ENCODE peak calls at places on chromosomes 5 and 9, in four cellular contexts. S is central memory CD8-positive, alpha-beta T cell; F is CD4-positive, CD25-positive, alpha-beta regulatory T cell; H is activated CD8-positive, alpha-beta T cell treated with anti-CD3 and anti-CD28 coated beads for 36 hours. J is an unnamed sample.

GRCh38 chr5:172274951-172275753 is 8.4 kb downstream of the UBTD2 start:
- DNase-seq in S (no peak), F (peak), H (peak), J (no peak)

GRCh38 chr5:52987711-52988329 is 1.3 kb upstream of the ITGA2 start:
- DNase-seq in S (no peak), F (no peak), H (no peak), J (no peak)

GRCh38 chr5:11619339-11620028 is 284.8 kb downstream of the CTNND2 start:
- DNase-seq in S (no peak), F (no peak), H (no peak), J (no peak)

GRCh38 chr5:82308416-82308815 is 30.3 kb upstream of the RPS23 start:
- DNase-seq in S (no peak), F (no peak), H (no peak), J (no peak)

GRCh38 chr5:8843766-8844165 is 702.1 kb downstream of the SEMA5A start:
- DNase-seq in S (no peak), F (no peak), H (no peak), J (no peak)

GRCh38 chr5:128201065-128201926 is 117.7 kb downstream of the SLC12A2 start:
- DNase-seq in S (peak), F (peak), H (peak), J (peak)

GRCh38 chr5:174454464-174454863 is 269.9 kb upstream of the MSX2 start:
- DNase-seq in S (no peak), F (no peak), H (peak), J (peak)

GRCh38 chr5:115583474-115583873 is 18.8 kb downstream of the TICAM2 start:
- DNase-seq in S (no peak), F (no peak), H (no peak), J (no peak)

GRCh38 chr5:164352695-164353094 is 847.3 kb downstream of the MAT2B start:
- DNase-seq in S (no peak), F (no peak), H (no peak), J (no peak)

GRCh38 chr9:97845130-97845529 is 7.9 kb upstream of the FOXE1 start:
- DNase-seq in S (no peak), F (no peak), H (no peak), J (no peak)

GRCh38 chr9:76761448-76761847 is 2.8 kb upstream of the PCA3 start:
- DNase-seq in S (no peak), F (no peak), H (no peak), J (no peak)

GRCh38 chr5:157345067-157345466 is 79.1 kb downstream of the CYFIP2 start:
- DNase-seq in S (no peak), F (no peak), H (no peak), J (no peak)

GRCh38 chr5:171450423-171451246 is 31.2 kb downstream of the FGF18 start:
- DNase-seq in S (no peak), F (no peak), H (peak), J (no peak)

GRCh38 chr5:157285310-157286035 is 19.6 kb downstream of the CYFIP2 start:
- DNase-seq in S (no peak), F (no peak), H (no peak), J (no peak)

GRCh38 chr5:40401965-40402364 is 277.8 kb upstream of the PTGER4 start:
- DNase-seq in S (no peak), F (no peak), H (peak), J (peak)

GRCh38 chr5:27275353-27275752 is 237.0 kb upstream of the CDH9 start:
- DNase-seq in S (no peak), F (no peak), H (no peak), J (no peak)

GRCh38 chr5:180541710-180542109 is 47.5 kb downstream of the CNOT6 start:
- DNase-seq in S (no peak), F (no peak), H (no peak), J (no peak)

GRCh38 chr5:122310886-122311285 is 1.2 kb upstream of the SNCAIP start:
- DNase-seq in S (no peak), F (no peak), H (no peak), J (no peak)

GRCh38 chr9:107465467-107466451 is 23.8 kb downstream of the KLF4 start:
- DNase-seq in S (no peak), F (no peak), H (peak), J (no peak)

GRCh38 chr5:137832416-137832815 is 35.2 kb upstream of the MYOT start:
- DNase-seq in S (no peak), F (no peak), H (no peak), J (no peak)

GRCh38 chr5:10866913-10867312 is 105.9 kb upstream of the DAP start:
- DNase-seq in S (no peak), F (no peak), H (no peak), J (no peak)

GRCh38 chr5:50580506-50580905 is 85.9 kb upstream of the PARP8 start:
- DNase-seq in S (no peak), F (no peak), H (no peak), J (no peak)

GRCh38 chr5:156640751-156641241 is 209.3 kb upstream of the PPP1R2B start:
- DNase-seq in S (no peak), F (no peak), H (no peak), J (no peak)

GRCh38 chr5:91164424-91164823 is 218.7 kb downstream of the ARRDC3 start:
- DNase-seq in S (no peak), F (no peak), H (no peak), J (no peak)

GRCh38 chr9:7509586-7509985 is 290.0 kb downstream of the DMAC1 start:
- DNase-seq in S (no peak), F (no peak), H (no peak), J (no peak)

GRCh38 chr5:142399899-142400298 is 75.1 kb upstream of the SPRY4 start:
- DNase-seq in S (no peak), F (no peak), H (no peak), J (no peak)

GRCh38 chr5:153511632-153512031 is 21.2 kb downstream of the GRIA1 start:
- DNase-seq in S (no peak), F (no peak), H (no peak), J (no peak)

GRCh38 chr5:125584119-125584518 is 837.7 kb upstream of the ZNF608 start:
- DNase-seq in S (no peak), F (no peak), H (no peak), J (no peak)

GRCh38 chr5:174693697-174694400 is 30.5 kb upstream of the MSX2 start:
- DNase-seq in S (no peak), F (no peak), H (no peak), J (no peak)

GRCh38 chr5:132408456-132408855 is 38.9 kb downstream of the SLC22A5 start:
- DNase-seq in S (no peak), F (no peak), H (peak), J (peak)

GRCh38 chr9:115050002-115050490 is 67.9 kb downstream of the TNC start:
- DNase-seq in S (no peak), F (no peak), H (no peak), J (no peak)

GRCh38 chr5:93267736-93268135 is 313.3 kb downstream of the NR2F1-AS1 start:
- DNase-seq in S (no peak), F (no peak), H (no peak), J (no peak)

GRCh38 chr5:172443441-172444109 is 10.8 kb downstream of the SH3PXD2B start:
- DNase-seq in S (no peak), F (no peak), H (peak), J (peak)

GRCh38 chr9:121222524-121223171 is 21.0 kb upstream of the RAB14 start:
- DNase-seq in S (no peak), F (no peak), H (no peak), J (no peak)

GRCh38 chr5:141866111-141866510 is 12.1 kb downstream of the PCDH1 start:
- DNase-seq in S (no peak), F (no peak), H (no peak), J (no peak)

GRCh38 chr5:172973127-172973916 is 10.2 kb upstream of the ATP6V0E1 start:
- DNase-seq in S (no peak), F (no peak), H (no peak), J (no peak)

J was measured in DND-41.